ENCODE peak calls at places on chromosome 2, in four cellular contexts. R is HepG2, O is K562, P is GM12878. W is an unnamed sample.

GRCh38 chr2:168550670-168551069 is 94.6 kb downstream of the CERS6 start:
- DNase-seq in O (no peak), P (no peak), R (no peak), W (peak; percentile 33)

GRCh38 chr2:74426181-74426758 is 4.7 kb downstream of the WDR54 start:
- DNase-seq in P (no peak), O (no peak), R (no peak), W (no peak)

GRCh38 chr2:153477641-153478288 is 797 bp downstream of the RPRM start:
- DNase-seq in R (no peak), O (no peak), P (no peak), W (peak; percentile 55)

GRCh38 chr2:36235426-36235825 is 120.2 kb upstream of the CRIM1 start:
- DNase-seq in P (no peak), O (no peak), R (no peak), W (no peak)

GRCh38 chr2:217166241-217166640 is 306.4 kb upstream of the TNP1 start:
- DNase-seq in O (peak; percentile 21), P (peak; percentile 15), R (peak; percentile 46), W (no peak)

GRCh38 chr2:8684421-8684884 is 2.6 kb downstream of the ID2 start:
- DNase-seq in P (peak; percentile 40), R (peak; percentile 63), O (peak; percentile 67), W (no peak)

GRCh38 chr2:179470102-179470501 is 205.5 kb upstream of the SESTD1 start:
- DNase-seq in R (no peak), P (no peak), O (no peak), W (no peak)

GRCh38 chr2:40192864-40193669 is 258.8 kb downstream of the SLC8A1 start:
- DNase-seq in R (no peak), P (no peak), O (no peak), W (no peak)

GRCh38 chr2:165239826-165240618 is 808 bp downstream of the SCN2A start:
- DNase-seq in O (no peak), R (no peak), P (no peak), W (no peak)

GRCh38 chr2:120566331-120567035 is 169.2 kb upstream of the GLI2 start:
- DNase-seq in R (no peak), P (no peak), O (no peak), W (no peak)

GRCh38 chr2:131426727-131427126 is 49.2 kb upstream of the TUBA3D start:
- DNase-seq in R (no peak), P (no peak), O (no peak), W (no peak)

GRCh38 chr2:195319112-195319460 is 337.9 kb upstream of the SLC39A10 start:
- DNase-seq in P (no peak), R (no peak), O (no peak), W (no peak)

GRCh38 chr2:238888781-238889180 is 40.9 kb downstream of the TWIST2 start:
- DNase-seq in R (no peak), O (no peak), P (no peak), W (no peak)

GRCh38 chr2:145091011-145091744 is 571.3 kb upstream of the ZEB2 start:
- DNase-seq in O (no peak), P (no peak), R (no peak), W (no peak)

GRCh38 chr2:218367415-218368149 is 10.9 kb downstream of the CATIP start:
- DNase-seq in R (no peak), P (peak; percentile 51), O (peak; percentile 92), W (peak; percentile 84)

GRCh38 chr2:206062724-206063123 is 23.2 kb downstream of the INO80D start:
- DNase-seq in O (no peak), P (no peak), R (no peak), W (no peak)

GRCh38 chr2:210663574-210663973 is 107.2 kb downstream of the CPS1 start:
- DNase-seq in R (peak; percentile 18), O (no peak), P (no peak), W (no peak)

GRCh38 chr2:49619804-49620203 is 465.5 kb upstream of the FSHR start:
- DNase-seq in R (peak; percentile 18), O (no peak), P (no peak), W (peak; percentile 29)

GRCh38 chr2:54496920-54497319 is 40.8 kb downstream of the SPTBN1 start:
- DNase-seq in O (no peak), R (no peak), P (no peak), W (no peak)

GRCh38 chr2:160068906-160069305 is 6.5 kb upstream of the PLA2R1 start:
- DNase-seq in P (no peak), R (no peak), O (no peak), W (no peak)

GRCh38 chr2:105797298-105797819 is 52.6 kb downstream of the NCK2 start:
- DNase-seq in R (peak; percentile 35), O (no peak), P (peak; percentile 65), W (no peak)
- TF ChIP-seq TCF7 in R (no peak), O (no peak), P (no peak), W (no peak)

GRCh38 chr2:126906781-126907180 is 8.1 kb downstream of the TEX51 start:
- DNase-seq in R (no peak), P (no peak), O (no peak), W (no peak)
- TF ChIP-seq ETV6 in R (no peak), P (no peak), O (no peak), W (no peak)

GRCh38 chr2:1546023-1546591 is 132.8 kb downstream of the TPO start:
- DNase-seq in O (peak; percentile 60), P (no peak), R (peak; percentile 28), W (peak; percentile 48)
- TF ChIP-seq TCF7 in O (no peak), P (no peak), R (no peak), W (no peak)

DNA sequence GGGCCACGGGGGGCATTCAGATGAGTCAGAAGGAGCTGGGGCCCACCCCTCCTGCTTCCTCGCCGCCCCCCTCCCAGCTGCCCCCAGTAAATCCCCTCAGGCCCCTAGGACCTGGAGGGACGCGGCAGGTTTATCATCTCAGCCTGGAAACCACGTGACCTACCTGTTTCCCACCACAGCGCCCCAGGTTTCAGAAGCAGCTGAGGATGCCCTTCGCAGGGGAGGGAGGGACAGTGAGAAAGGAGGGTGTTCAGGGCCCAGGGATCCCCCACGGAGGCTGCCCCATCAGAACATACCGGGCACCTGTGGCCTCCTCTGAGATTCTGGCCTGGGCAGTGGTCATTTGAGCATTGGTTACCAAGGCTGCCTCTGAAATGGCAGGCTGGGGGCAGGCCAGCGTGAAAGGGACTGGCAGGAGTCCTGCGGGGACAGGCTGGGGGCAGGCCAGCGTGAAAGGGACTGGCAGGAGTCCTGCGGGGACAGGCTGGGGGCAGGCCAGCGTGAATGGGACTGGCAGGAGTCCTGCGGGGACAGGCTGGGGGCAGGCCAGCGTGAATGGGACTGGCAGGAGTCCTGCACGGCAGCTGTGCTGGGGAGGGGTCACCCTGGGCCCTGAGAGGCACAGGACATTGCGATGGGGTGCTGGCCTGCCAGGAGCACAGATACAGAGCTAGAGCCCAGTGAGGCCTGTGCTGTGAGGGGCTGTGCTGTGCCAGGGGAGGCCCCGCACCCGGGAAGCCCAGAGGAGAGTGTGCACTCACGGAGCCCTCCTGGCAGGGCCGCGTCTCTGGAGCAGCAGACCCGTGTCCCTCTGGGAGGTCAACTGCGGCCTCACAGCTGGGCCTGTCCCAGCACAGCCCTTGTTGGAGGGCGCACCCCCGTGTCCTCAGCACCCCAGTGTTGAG is 1.6 kb downstream of the NEU4 start:
- DNase-seq in P (no peak), R (no peak), O (no peak), W (no peak)
- TF ChIP-seq ETV6 in P (no peak), R (no peak), O (no peak), W (no peak)

DNA sequence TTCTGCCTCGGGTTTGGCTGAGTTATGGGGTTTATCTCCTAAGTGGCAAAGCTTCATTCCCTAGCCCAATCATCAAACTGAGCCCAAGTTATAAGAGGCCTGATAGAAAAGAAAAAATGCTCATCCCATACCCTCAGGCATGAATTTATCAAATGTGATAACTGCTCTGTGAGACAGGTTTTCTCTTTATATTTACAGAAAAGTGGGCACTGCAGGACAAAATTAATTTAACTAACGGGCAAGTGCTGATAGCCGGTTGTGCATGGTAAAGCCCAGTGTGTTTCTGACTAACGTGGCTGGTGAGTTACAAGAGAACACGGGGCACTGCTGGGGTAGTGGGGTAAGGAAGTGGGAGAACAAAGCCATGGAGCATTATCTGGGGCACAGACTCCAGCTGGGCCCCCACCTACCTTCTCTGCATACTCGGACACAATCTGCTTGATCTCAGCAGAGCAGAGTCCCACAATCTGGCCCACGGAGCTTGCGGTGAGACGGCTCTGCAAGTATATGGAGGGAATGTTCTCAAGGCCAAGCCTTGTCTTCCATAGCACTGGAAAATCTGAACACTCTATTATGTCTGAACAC is 40.3 kb downstream of the CCDC93 start:
- DNase-seq in O (no peak), R (no peak), P (no peak), W (no peak)
- TF ChIP-seq TCF7 in O (no peak), R (no peak), P (no peak), W (no peak)

GRCh38 chr2:106192752-106193490 is 1.2 kb downstream of the UXS1 start:
- DNase-seq in R (peak; percentile 43), O (no peak), P (peak; percentile 47), W (no peak)
- TF ChIP-seq ETV6 in R (peak; percentile 13), O (no peak), P (no peak), W (no peak)

DNA sequence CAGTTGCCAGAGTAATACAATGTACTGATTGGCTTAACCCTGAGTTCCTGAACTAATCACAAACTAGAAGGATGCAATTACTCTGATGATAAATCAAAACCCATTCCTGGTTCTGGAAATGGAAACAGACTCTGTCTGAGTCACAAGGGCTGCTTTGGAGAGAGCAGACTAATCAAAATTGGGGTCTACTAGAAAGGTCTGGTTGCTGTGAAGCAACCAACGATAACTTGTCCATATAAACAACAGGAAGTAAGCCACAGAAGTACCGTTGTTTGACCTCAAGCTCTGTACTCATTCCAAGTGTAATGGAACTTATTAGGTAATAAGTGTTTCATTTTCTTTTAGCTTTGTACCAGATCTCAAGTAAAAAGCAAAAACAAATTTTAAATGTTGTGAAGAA is 49.7 kb downstream of the RASGRP3 start:
- DNase-seq in O (no peak), R (no peak), P (no peak), W (no peak)
- TF ChIP-seq TCF7 in O (no peak), R (no peak), P (no peak), W (no peak)

GRCh38 chr2:98088261-98088660 is 1.3 kb downstream of the VWA3B start:
- DNase-seq in O (no peak), R (no peak), P (no peak), W (no peak)

GRCh38 chr2:98093146-98093545 is 6.2 kb downstream of the VWA3B start:
- DNase-seq in P (no peak), R (no peak), O (no peak), W (no peak)

GRCh38 chr2:98093611-98094010 is 6.6 kb downstream of the VWA3B start:
- DNase-seq in R (no peak), P (no peak), O (no peak), W (no peak)

GRCh38 chr2:98090951-98091350 is 4.0 kb downstream of the VWA3B start:
- DNase-seq in O (no peak), R (no peak), P (no peak), W (no peak)

GRCh38 chr2:98091738-98092137 is 4.8 kb downstream of the VWA3B start:
- DNase-seq in R (no peak), O (no peak), P (no peak), W (no peak)
- TF ChIP-seq ETV6 in R (no peak), O (no peak), P (no peak), W (no peak)

W was measured in WTC11.